ENCODE peak calls at places on chromosomes 4 and X, in ten cellular contexts. G, H, M, Z, T, S, I, U, Q and L are unnamed samples.

GRCh38 chrX:54288277-54288676 is 69.6 kb downstream of the WNK3 start:
- DNase-seq in Q (no peak), M (no peak), Z (no peak), S (no peak), H (peak; percentile 6), I (peak; percentile 28), U (no peak), G (no peak), T (no peak), L (no peak)

GRCh38 chrX:140661657-140662056 is 47.9 kb upstream of the LINC00632 start:
- DNase-seq in Q (no peak), G (no peak), H (no peak), I (peak; percentile 11), M (no peak), U (no peak), S (no peak), T (no peak), Z (no peak), L (no peak)

GRCh38 chrX:45771114-45771513 is 570.4 kb upstream of the DIPK2B start:
- DNase-seq in T (no peak), I (peak; percentile 78), H (peak; percentile 49), Q (peak; percentile 25), Z (peak; percentile 38), U (peak; percentile 77), S (no peak), G (no peak), M (no peak), L (no peak)

GRCh38 chr4:77493120-77493767 is 112.4 kb upstream of the CXCL13 start:
- DNase-seq in I (no peak), M (no peak), H (no peak), S (no peak), Z (no peak), G (no peak), T (no peak), U (no peak), Q (no peak), L (no peak)

GRCh38 chrX:22043872-22044271 is 11.7 kb downstream of the PHEX start:
- DNase-seq in T (no peak), I (no peak), U (no peak), G (no peak), S (no peak), H (no peak), Q (no peak), Z (no peak), M (no peak), L (no peak)

GRCh38 chr4:183987987-183988392 is 82.9 kb downstream of the STOX2 start:
- DNase-seq in G (no peak), I (peak; percentile 84), T (peak; percentile 93), M (no peak), H (peak; percentile 83), Z (peak; percentile 54), U (peak; percentile 90), S (peak; percentile 63), Q (peak; percentile 53), L (no peak)

GRCh38 chrX:56729152-56729557 is at the start of gene NBDY:
- DNase-seq in H (peak; percentile 64), I (peak; percentile 55), Q (peak; percentile 21), T (peak; percentile 47), Z (peak; percentile 22), U (no peak), M (peak; percentile 41), G (peak; percentile 23), S (peak; percentile 18), L (peak; percentile 65)

GRCh38 chr4:127856485-127857447 is 23.9 kb upstream of the PLK4 start:
- DNase-seq in Q (no peak), Z (no peak), I (peak; percentile 93), S (no peak), M (no peak), U (no peak), H (peak; percentile 37), G (no peak), T (peak; percentile 67), L (no peak)

GRCh38 chr4:38464328-38464727 is 199.7 kb upstream of the KLF3 start:
- DNase-seq in H (no peak), Z (no peak), S (no peak), T (no peak), I (no peak), Q (no peak), G (no peak), M (no peak), U (no peak), L (no peak)

GRCh38 chrX:123959281-123960063 is 2.0 kb upstream of the STAG2 start:
- DNase-seq in T (peak; percentile 60), M (no peak), S (peak; percentile 43), I (peak; percentile 38), Z (peak; percentile 58), H (peak; percentile 62), G (peak; percentile 62), U (peak; percentile 81), Q (peak; percentile 63), L (no peak)

GRCh38 chrX:31287861-31288260 is 216.0 kb upstream of the FTHL17 start:
- DNase-seq in G (no peak), S (no peak), T (no peak), H (no peak), Q (no peak), M (no peak), I (peak; percentile 45), Z (no peak), U (no peak), L (no peak)

GRCh38 chrX:31294475-31294874 is 222.6 kb upstream of the FTHL17 start:
- DNase-seq in G (no peak), U (no peak), T (no peak), H (no peak), Z (no peak), S (no peak), M (no peak), I (no peak), Q (no peak), L (no peak)

GRCh38 chrX:31297881-31298280 is 226.0 kb upstream of the FTHL17 start:
- DNase-seq in T (no peak), H (no peak), Z (no peak), G (no peak), Q (no peak), S (no peak), I (no peak), M (no peak), U (no peak), L (no peak)

GRCh38 chrX:31298881-31299280 is 227.0 kb upstream of the FTHL17 start:
- DNase-seq in T (no peak), I (no peak), Z (no peak), G (no peak), H (no peak), Q (no peak), S (no peak), M (no peak), U (no peak), L (no peak)

DNA sequence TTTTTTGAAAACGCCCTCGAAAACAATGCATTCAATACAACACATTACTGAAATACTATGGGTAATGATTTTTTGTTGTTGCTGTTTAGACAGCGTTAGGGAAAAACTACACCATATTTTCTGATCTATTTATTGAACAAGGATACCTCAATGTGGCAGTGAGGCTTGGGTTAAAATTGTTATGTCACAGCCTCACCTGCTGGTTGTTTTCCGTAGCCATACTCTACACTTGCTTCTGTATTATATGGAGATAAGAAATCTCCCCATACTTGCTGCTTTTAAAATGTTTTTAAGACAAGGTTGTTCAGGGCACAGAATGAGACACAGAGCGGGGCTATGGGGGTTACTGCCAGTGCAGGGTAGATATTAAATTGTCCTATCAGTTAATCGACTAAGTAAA is 221.6 kb upstream of the FTHL17 start:
- DNase-seq in G (no peak), I (no peak), H (no peak), U (no peak), T (no peak), Z (no peak), Q (no peak), M (no peak), S (peak; percentile 12), L (no peak)
- TF ChIP-seq CTCF in G (no peak), I (no peak), H (peak; percentile 34), U (no peak), T (no peak), Z (no peak), Q (no peak), M (peak; percentile 50), S (peak; percentile 28), L (no peak)

DNA sequence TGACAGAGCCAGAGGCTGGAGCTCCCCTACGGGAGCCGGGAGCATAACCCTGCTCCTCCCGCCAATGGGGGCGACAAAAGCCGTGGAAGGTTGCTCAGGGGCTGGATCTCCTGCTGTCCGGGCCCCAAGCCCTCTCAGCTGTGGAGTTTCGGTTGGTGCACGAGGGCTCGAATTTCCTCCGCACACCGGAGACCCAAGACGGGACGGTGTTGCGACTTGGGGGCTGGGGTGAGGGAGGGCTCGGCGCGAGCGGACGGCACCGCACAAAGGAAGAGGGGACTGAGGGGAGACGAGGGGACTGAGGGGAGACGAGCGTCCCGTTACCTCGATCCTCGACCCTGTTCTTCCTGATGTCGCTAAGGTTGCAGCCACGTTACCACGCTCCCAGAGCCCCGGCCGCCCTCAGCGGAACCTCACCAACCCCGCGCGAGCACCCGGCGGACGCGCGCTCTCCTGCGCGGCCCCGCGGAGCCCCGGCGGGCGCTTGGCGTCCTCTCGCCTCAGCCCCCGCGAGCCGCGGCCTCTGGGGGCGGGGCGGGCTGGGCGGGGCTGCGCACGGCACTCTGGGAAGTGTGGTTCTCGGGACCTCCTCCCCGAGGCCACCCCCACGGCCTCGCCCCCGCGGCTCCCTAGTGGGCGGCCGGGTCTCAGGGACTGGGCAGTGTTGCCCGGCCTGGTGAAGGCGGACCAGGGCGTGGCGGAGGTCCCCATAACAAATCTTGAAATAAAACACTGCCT is at the start of gene KLHL8:
- DNase-seq in T (peak; percentile 83), I (peak; percentile 83), S (peak; percentile 86), M (peak; percentile 88), U (peak; percentile 91), G (peak; percentile 89), Q (peak; percentile 78), Z (peak; percentile 87), H (peak; percentile 84), L (no peak)
- TF ChIP-seq CTCF in T (no peak), I (peak; percentile 38), S (no peak), M (no peak), U (no peak), G (no peak), Q (no peak), Z (no peak), H (no peak), L (peak; percentile 39)

DNA sequence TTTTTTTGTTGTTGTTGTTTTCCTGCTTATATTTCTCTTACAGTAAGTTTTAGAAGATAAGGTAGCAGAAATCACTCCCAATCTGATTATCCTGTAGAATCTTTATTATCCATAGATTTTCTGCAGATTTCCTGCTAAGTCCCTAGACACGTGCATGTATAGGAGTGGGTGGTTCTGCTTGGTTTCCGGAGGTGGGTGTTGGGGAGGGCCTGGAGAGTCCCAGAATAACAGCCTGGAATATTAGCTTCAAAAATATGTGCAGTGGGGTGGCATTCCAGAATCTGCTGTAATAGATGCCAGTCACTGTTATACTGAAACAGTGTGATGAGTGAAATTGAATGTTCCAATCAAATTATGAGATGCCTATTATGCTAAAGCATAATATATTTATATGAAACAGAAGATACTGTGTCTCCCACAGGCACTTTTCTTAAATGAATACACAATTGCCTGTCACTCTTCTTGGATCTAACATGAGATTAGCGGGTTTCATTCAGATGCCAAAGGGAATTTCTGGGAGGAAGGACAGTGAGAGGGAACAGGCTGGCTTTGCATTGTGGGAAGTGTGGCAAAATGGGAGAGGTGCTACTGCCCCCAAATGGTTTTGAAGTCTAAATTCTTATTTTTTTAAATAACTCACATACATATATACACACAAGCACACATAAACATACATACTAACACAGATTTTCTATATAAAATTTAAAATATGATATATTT is 37.6 kb downstream of the C4orf50 start:
- DNase-seq in Q (peak; percentile 1), Z (no peak), I (no peak), T (no peak), U (no peak), M (no peak), S (no peak), H (peak; percentile 76), G (no peak), L (no peak)
- TF ChIP-seq CTCF in Q (no peak), Z (no peak), I (no peak), T (no peak), U (no peak), M (no peak), S (no peak), H (peak; percentile 53), G (no peak), L (no peak)

GRCh38 chr4:104352211-104352610 is 142.5 kb downstream of the CXXC4 start:
- DNase-seq in G (no peak), H (peak; percentile 20), M (no peak), Z (no peak), I (no peak), T (no peak), U (no peak), S (no peak), Q (no peak), L (no peak)
- TF ChIP-seq CTCF in G (peak; percentile 34), H (peak; percentile 34), M (no peak), Z (no peak), I (no peak), T (no peak), U (no peak), S (no peak), Q (no peak), L (no peak)